ENCODE peak calls at places on chromosomes 7 and 10, in five cellular contexts. A is gastrocnemius medialis, L is NCI-H1694, S is ureter, R is left colon. Q is an unnamed sample.

GRCh38 chr10:74883428-74883827 is 57.0 kb downstream of the KAT6B start:
- DNase-seq in R (no peak), L (no peak), A (no peak), S (no peak), Q (no peak)

GRCh38 chr10:75940742-75941141 is 509.3 kb downstream of the LRMDA start:
- DNase-seq in A (no peak), L (no peak), S (no peak), R (no peak), Q (no peak)

GRCh38 chr7:6251653-6252052 is 20.8 kb downstream of the CYTH3 start:
- DNase-seq in R (no peak), L (no peak), S (no peak), A (no peak), Q (no peak)

GRCh38 chr7:147432068-147432467 is 1158.5 kb upstream of the C7orf33 start:
- DNase-seq in A (no peak), S (no peak), R (no peak), L (peak), Q (no peak)

GRCh38 chr7:27185013-27185707 is at the start of gene HOXA11:
- DNase-seq in L (no peak), R (peak), S (peak), A (peak), Q (no peak)

GRCh38 chr7:76280408-76280807 is 22.1 kb upstream of the HSPB1 start:
- DNase-seq in S (no peak), L (no peak), R (no peak), A (no peak), Q (no peak)

GRCh38 chr10:4316166-4316810 is 509.7 kb upstream of the AKR1E2 start:
- DNase-seq in L (no peak), R (no peak), A (peak), S (no peak), Q (no peak)

GRCh38 chr7:30921951-30922401 is 10.3 kb downstream of the AQP1 start:
- DNase-seq in R (peak), L (no peak), S (peak), A (no peak), Q (no peak)

GRCh38 chr10:113053091-113053490 is 103.0 kb downstream of the TCF7L2 start:
- DNase-seq in S (no peak), L (no peak), R (no peak), A (no peak), Q (no peak)

GRCh38 chr10:50248598-50248997 is 2.7 kb downstream of the ASAH2 start:
- DNase-seq in L (no peak), S (no peak), R (no peak), A (no peak), Q (no peak)

GRCh38 chr10:119320981-119321380 is 113.6 kb downstream of the GRK5 start:
- DNase-seq in R (no peak), L (no peak), S (no peak), A (no peak), Q (no peak)

GRCh38 chr10:71729023-71729649 is 9.6 kb upstream of the C10orf105 start:
- DNase-seq in R (peak), L (no peak), A (no peak), S (peak), Q (peak)

GRCh38 chr7:98341106-98341505 is 59.6 kb downstream of the BRI3 start:
- DNase-seq in S (no peak), L (no peak), R (no peak), A (no peak), Q (no peak)

GRCh38 chr7:47847207-47847606 is 101.1 kb downstream of the PKD1L1 start:
- DNase-seq in L (no peak), S (no peak), R (no peak), A (no peak), Q (no peak)

GRCh38 chr10:86443069-86443468 is 76.5 kb upstream of the GRID1 start:
- DNase-seq in S (no peak), L (no peak), A (no peak), R (no peak), Q (peak)

GRCh38 chr7:1815051-1815481 is 145.0 kb downstream of the ELFN1 start:
- DNase-seq in A (no peak), S (no peak), R (no peak), L (peak), Q (no peak)

GRCh38 chr10:37857287-37858211 is at the start of gene ZNF248:
- DNase-seq in A (peak), R (peak), L (peak), S (peak), Q (peak)

GRCh38 chr10:7608001-7608400 is 58.8 kb downstream of the ITIH5 start:
- DNase-seq in A (no peak), R (no peak), S (no peak), L (no peak), Q (no peak)

GRCh38 chr10:101770331-101771215 is 5.3 kb downstream of the FGF8 start:
- DNase-seq in S (no peak), L (no peak), A (no peak), R (no peak), Q (no peak)

GRCh38 chr7:126803060-126803665 is 449.6 kb downstream of the GRM8 start:
- DNase-seq in R (peak), A (no peak), S (peak), L (peak), Q (peak)

GRCh38 chr7:155166673-155167370 is 96.7 kb downstream of the HTR5A start:
- DNase-seq in S (peak), A (no peak), L (no peak), R (no peak), Q (no peak)

GRCh38 chr10:96287392-96288105 is 16.2 kb upstream of the BLNK start:
- DNase-seq in L (no peak), S (no peak), A (no peak), R (no peak), Q (peak)

GRCh38 chr7:30238721-30239441 is 45.5 kb upstream of the ZNRF2 start:
- DNase-seq in A (no peak), S (peak), L (peak), R (peak), Q (peak)

GRCh38 chr7:100080895-100081534 is 508 bp downstream of the ZNF3 start:
- DNase-seq in A (no peak), R (peak), L (peak), S (no peak), Q (peak)

GRCh38 chr7:155764432-155764798 is 47.8 kb downstream of the SHH start:
- DNase-seq in L (no peak), A (no peak), R (no peak), S (no peak), Q (no peak)

GRCh38 chr10:77290528-77291155 is 347.0 kb downstream of the KCNMA1 start:
- DNase-seq in L (no peak), S (no peak), A (no peak), R (no peak), Q (peak)

GRCh38 chr7:158887594-158887993 is 31.2 kb downstream of the DYNC2I1 start:
- DNase-seq in A (no peak), R (no peak), S (no peak), L (no peak), Q (no peak)